ENCODE peak calls at places on chromosomes 12 and 14, in five cellular contexts. One of them, this sample, is unnamed.

GRCh38 chr12:95959107-95959506 is 16.0 kb downstream of the AMDHD1 start:
- DNase-seq in NAMALWA: peak
- DNase-seq in stimulated activated CD4-positive, alpha-beta T cell treated with anti-CD3 and anti-CD28 coated beads, Interleukin-1b, Interleukin-23, amount 100 ng/mL, for 1 hour: no peak
- DNase-seq in activated T-helper 1 cell treated with Interleukin-2 at 50 U/mL for 16 hours: no peak
- DNase-seq in activated T-helper 2 cell treated with anti-CD3 and anti-CD28 coated beads, Interferon-gamma antibody, Interleukin-2, Interleukin-4, amounts not matched to agents 10 μg/mL and 5 μg/mL and 100 μg/mL, durations not matched to agents 14 hours and 24 hours and 36 hours: no peak
- DNase-seq in this sample: no peak

GRCh38 chr14:105475269-105475915 is 771 bp downstream of the CRIP2 start:
- DNase-seq in stimulated activated CD4-positive, alpha-beta T cell treated with anti-CD3 and anti-CD28 coated beads, Interleukin-1b, Interleukin-23, amount 100 ng/mL, for 1 hour: no peak
- DNase-seq in NAMALWA: no peak
- DNase-seq in activated T-helper 1 cell treated with Interleukin-2 at 50 U/mL for 16 hours: no peak
- DNase-seq in activated T-helper 2 cell treated with anti-CD3 and anti-CD28 coated beads, Interferon-gamma antibody, Interleukin-2, Interleukin-4, amounts not matched to agents 10 μg/mL and 5 μg/mL and 100 μg/mL, durations not matched to agents 14 hours and 24 hours and 36 hours: no peak
- DNase-seq in this sample: no peak

GRCh38 chr12:127054531-127054930 is 1212.4 kb upstream of the TMEM132C start:
- DNase-seq in activated T-helper 2 cell treated with anti-CD3 and anti-CD28 coated beads, Interferon-gamma antibody, Interleukin-2, Interleukin-4, amounts not matched to agents 10 μg/mL and 5 μg/mL and 100 μg/mL, durations not matched to agents 14 hours and 24 hours and 36 hours: no peak
- DNase-seq in activated T-helper 1 cell treated with Interleukin-2 at 50 U/mL for 16 hours: no peak
- DNase-seq in stimulated activated CD4-positive, alpha-beta T cell treated with anti-CD3 and anti-CD28 coated beads, Interleukin-1b, Interleukin-23, amount 100 ng/mL, for 1 hour: no peak
- DNase-seq in NAMALWA: no peak
- DNase-seq in this sample: no peak

GRCh38 chr12:88391556-88391955 is 188.7 kb downstream of the KITLG start:
- DNase-seq in NAMALWA: no peak
- DNase-seq in activated T-helper 1 cell treated with Interleukin-2 at 50 U/mL for 16 hours: no peak
- DNase-seq in activated T-helper 2 cell treated with anti-CD3 and anti-CD28 coated beads, Interferon-gamma antibody, Interleukin-2, Interleukin-4, amounts not matched to agents 10 μg/mL and 5 μg/mL and 100 μg/mL, durations not matched to agents 14 hours and 24 hours and 36 hours: no peak
- DNase-seq in stimulated activated CD4-positive, alpha-beta T cell treated with anti-CD3 and anti-CD28 coated beads, Interleukin-1b, Interleukin-23, amount 100 ng/mL, for 1 hour: no peak
- DNase-seq in this sample: no peak

GRCh38 chr14:100765991-100766390 is 39.3 kb downstream of the DLK1 start:
- DNase-seq in stimulated activated CD4-positive, alpha-beta T cell treated with anti-CD3 and anti-CD28 coated beads, Interleukin-1b, Interleukin-23, amount 100 ng/mL, for 1 hour: no peak
- DNase-seq in activated T-helper 2 cell treated with anti-CD3 and anti-CD28 coated beads, Interferon-gamma antibody, Interleukin-2, Interleukin-4, amounts not matched to agents 10 μg/mL and 5 μg/mL and 100 μg/mL, durations not matched to agents 14 hours and 24 hours and 36 hours: no peak
- DNase-seq in NAMALWA: no peak
- DNase-seq in activated T-helper 1 cell treated with Interleukin-2 at 50 U/mL for 16 hours: no peak
- DNase-seq in this sample: no peak

GRCh38 chr14:106215229-106215628 is 688.8 kb downstream of the TMEM121 start:
- DNase-seq in NAMALWA: no peak
- DNase-seq in activated T-helper 2 cell treated with anti-CD3 and anti-CD28 coated beads, Interferon-gamma antibody, Interleukin-2, Interleukin-4, amounts not matched to agents 10 μg/mL and 5 μg/mL and 100 μg/mL, durations not matched to agents 14 hours and 24 hours and 36 hours: no peak
- DNase-seq in activated T-helper 1 cell treated with Interleukin-2 at 50 U/mL for 16 hours: no peak
- DNase-seq in stimulated activated CD4-positive, alpha-beta T cell treated with anti-CD3 and anti-CD28 coated beads, Interleukin-1b, Interleukin-23, amount 100 ng/mL, for 1 hour: no peak
- DNase-seq in this sample: no peak

GRCh38 chr14:24056800-24057184 is 5.0 kb downstream of the CARMIL3 start:
- DNase-seq in NAMALWA: no peak
- DNase-seq in activated T-helper 2 cell treated with anti-CD3 and anti-CD28 coated beads, Interferon-gamma antibody, Interleukin-2, Interleukin-4, amounts not matched to agents 10 μg/mL and 5 μg/mL and 100 μg/mL, durations not matched to agents 14 hours and 24 hours and 36 hours: no peak
- DNase-seq in stimulated activated CD4-positive, alpha-beta T cell treated with anti-CD3 and anti-CD28 coated beads, Interleukin-1b, Interleukin-23, amount 100 ng/mL, for 1 hour: no peak
- DNase-seq in activated T-helper 1 cell treated with Interleukin-2 at 50 U/mL for 16 hours: no peak
- DNase-seq in this sample: no peak

GRCh38 chr12:131050463-131051154 is 96.9 kb downstream of the ADGRD1 start:
- DNase-seq in NAMALWA: no peak
- DNase-seq in activated T-helper 2 cell treated with anti-CD3 and anti-CD28 coated beads, Interferon-gamma antibody, Interleukin-2, Interleukin-4, amounts not matched to agents 10 μg/mL and 5 μg/mL and 100 μg/mL, durations not matched to agents 14 hours and 24 hours and 36 hours: no peak
- DNase-seq in stimulated activated CD4-positive, alpha-beta T cell treated with anti-CD3 and anti-CD28 coated beads, Interleukin-1b, Interleukin-23, amount 100 ng/mL, for 1 hour: no peak
- DNase-seq in activated T-helper 1 cell treated with Interleukin-2 at 50 U/mL for 16 hours: no peak
- DNase-seq in this sample: no peak

GRCh38 chr14:92397140-92397815 is 74.3 kb downstream of the SLC24A4 start:
- DNase-seq in activated T-helper 2 cell treated with anti-CD3 and anti-CD28 coated beads, Interferon-gamma antibody, Interleukin-2, Interleukin-4, amounts not matched to agents 10 μg/mL and 5 μg/mL and 100 μg/mL, durations not matched to agents 14 hours and 24 hours and 36 hours: no peak
- DNase-seq in stimulated activated CD4-positive, alpha-beta T cell treated with anti-CD3 and anti-CD28 coated beads, Interleukin-1b, Interleukin-23, amount 100 ng/mL, for 1 hour: no peak
- DNase-seq in NAMALWA: no peak
- DNase-seq in activated T-helper 1 cell treated with Interleukin-2 at 50 U/mL for 16 hours: no peak
- DNase-seq in this sample: no peak

This sample was measured in NK-92 treated with Interleukin-12 subunit alpha and Interleukin-12 subunit beta, amount 100 ng/mL, for 24 hours.